ENCODE peak calls at places on chromosomes 13 and 19, in eight cellular contexts. P is tibial nerve, T is pancreas, I is mucosa of descending colon, S is heart right ventricle, W is lower leg skin, F is tibial artery, O is brain microvascular endothelial cell. B is an unnamed sample.

GRCh38 chr13:98691360-98691759 is 61.1 kb downstream of the SLC15A1 start:
- DNase-seq in P (no peak), W (no peak), S (no peak), T (no peak), F (no peak), O (no peak), I (no peak), B (no peak)

GRCh38 chr13:40758811-40759210 is 12.2 kb downstream of the MRPS31 start:
- DNase-seq in T (no peak), S (no peak), F (no peak), P (no peak), O (no peak), I (no peak), W (no peak), B (no peak)

GRCh38 chr19:14775855-14776254 is 2.5 kb downstream of the ADGRE2 start:
- DNase-seq in T (no peak), I (peak; percentile 16), W (peak; percentile 84), P (no peak), F (no peak), S (no peak), O (no peak), B (no peak)

GRCh38 chr19:7360393-7360984 is 11.8 kb downstream of the ARHGEF18 start:
- DNase-seq in W (no peak), T (no peak), O (no peak), P (no peak), S (no peak), F (no peak), I (no peak), B (no peak)

GRCh38 chr19:51901860-51902259 is 3.0 kb downstream of the ZNF649 start:
- DNase-seq in O (no peak), S (no peak), T (no peak), W (no peak), P (no peak), F (no peak), I (no peak), B (no peak)

GRCh38 chr19:13162749-13163608 is 12.8 kb downstream of the IER2 start:
- DNase-seq in I (peak; percentile 99), O (peak; percentile 96), S (peak; percentile 99), T (peak; percentile 99), F (peak; percentile 97), W (peak; percentile 99), P (peak; percentile 91), B (peak; percentile 98)

GRCh38 chr13:32040689-32041088 is 9.1 kb downstream of the FRY start:
- DNase-seq in F (no peak), S (no peak), W (no peak), O (no peak), P (no peak), I (no peak), T (no peak), B (no peak)

GRCh38 chr13:21670006-21670882 is 629 bp upstream of the FGF9 start:
- DNase-seq in O (peak; percentile 13), F (peak; percentile 52), P (no peak), I (peak; percentile 78), W (peak; percentile 91), S (peak; percentile 35), T (peak; percentile 46), B (peak; percentile 61)

GRCh38 chr13:74406439-74406838 is 272.2 kb upstream of the KLF12 start:
- DNase-seq in F (no peak), P (no peak), W (no peak), T (no peak), O (no peak), I (no peak), S (no peak), B (no peak)

GRCh38 chr19:591099-591958 is 1.6 kb downstream of the HCN2 start:
- DNase-seq in O (no peak), S (no peak), I (peak; percentile 41), P (no peak), F (no peak), T (no peak), W (no peak), B (no peak)

GRCh38 chr19:32041681-32042292 is 303.6 kb upstream of the ZNF507 start:
- DNase-seq in O (peak; percentile 10), P (no peak), T (peak; percentile 49), S (peak; percentile 27), I (peak; percentile 49), F (no peak), W (no peak), B (peak; percentile 22)

GRCh38 chr19:38656171-38656981 is 8.9 kb downstream of the ACTN4 start:
- DNase-seq in S (no peak), T (no peak), F (no peak), W (no peak), I (no peak), P (no peak), O (peak; percentile 63), B (no peak)

GRCh38 chr19:28466107-28467045 is 746.6 kb downstream of the UQCRFS1 start:
- DNase-seq in S (peak; percentile 58), T (peak; percentile 68), I (peak; percentile 95), W (peak; percentile 88), P (peak; percentile 26), O (peak; percentile 14), F (peak; percentile 59), B (peak; percentile 74)

GRCh38 chr19:44747739-44748425 is 626 bp upstream of the BCL3 start:
- DNase-seq in I (peak; percentile 83), F (peak; percentile 73), P (no peak), O (no peak), W (peak; percentile 93), S (peak; percentile 69), T (peak; percentile 78), B (peak; percentile 84)

GRCh38 chr19:16678498-16678897 is 17.6 kb downstream of the TMEM38A start:
- DNase-seq in F (no peak), T (no peak), W (no peak), I (no peak), O (no peak), S (no peak), P (no peak), B (no peak)

GRCh38 chr13:75550159-75550567 is 572 bp downstream of the UCHL3 start:
- DNase-seq in O (peak; percentile 83), F (no peak), I (peak; percentile 60), S (peak; percentile 13), P (no peak), T (no peak), W (no peak), B (no peak)

GRCh38 chr13:57253551-57253950 is 86.6 kb downstream of the PRR20E start:
- DNase-seq in F (no peak), W (no peak), I (no peak), S (no peak), P (no peak), O (no peak), T (no peak), B (no peak)

GRCh38 chr19:41746593-41747227 is 8.6 kb upstream of the CEACAM6 start:
- DNase-seq in O (peak; percentile 35), W (peak; percentile 49), F (no peak), S (peak; percentile 7), T (no peak), I (peak; percentile 79), P (no peak), B (no peak)

GRCh38 chr13:47665041-47665440 is 336.0 kb downstream of the SUCLA2 start:
- DNase-seq in S (no peak), T (no peak), I (no peak), P (no peak), F (no peak), O (no peak), W (no peak), B (no peak)

GRCh38 chr13:30394798-30395191 is 27.5 kb upstream of the UBE2L5 start:
- DNase-seq in P (no peak), O (no peak), F (no peak), T (no peak), S (no peak), W (no peak), I (no peak), B (no peak)

GRCh38 chr13:109764474-109765292 is 21.7 kb downstream of the IRS2 start:
- DNase-seq in I (no peak), F (no peak), P (no peak), S (no peak), T (no peak), W (no peak), O (no peak), B (peak; percentile 51)
- TF ChIP-seq CTCF in I (no peak), F (no peak), P (peak; percentile 16), S (peak; percentile 29), T (no peak), W (no peak), O (peak; percentile 62), B (peak; percentile 20)

GRCh38 chr19:18543814-18544475 is 572 bp upstream of the FKBP8 start:
- DNase-seq in P (no peak), W (peak; percentile 89), T (no peak), S (peak; percentile 44), O (peak; percentile 62), F (no peak), I (peak; percentile 88), B (no peak)
- TF ChIP-seq CTCF in P (no peak), W (no peak), T (no peak), S (no peak), O (no peak), F (no peak), I (no peak), B (no peak)

GRCh38 chr19:48899781-48900476 is at the start of gene NUCB1:
- DNase-seq in F (peak; percentile 100), T (peak; percentile 99), P (peak; percentile 99), I (peak; percentile 99), W (peak; percentile 100), O (peak; percentile 99), S (peak; percentile 100), B (peak; percentile 99)
- TF ChIP-seq CTCF in F (no peak), T (peak; percentile 9), P (peak; percentile 58), I (no peak), W (peak; percentile 42), O (peak; percentile 52), S (peak; percentile 37), B (peak; percentile 18)

DNA sequence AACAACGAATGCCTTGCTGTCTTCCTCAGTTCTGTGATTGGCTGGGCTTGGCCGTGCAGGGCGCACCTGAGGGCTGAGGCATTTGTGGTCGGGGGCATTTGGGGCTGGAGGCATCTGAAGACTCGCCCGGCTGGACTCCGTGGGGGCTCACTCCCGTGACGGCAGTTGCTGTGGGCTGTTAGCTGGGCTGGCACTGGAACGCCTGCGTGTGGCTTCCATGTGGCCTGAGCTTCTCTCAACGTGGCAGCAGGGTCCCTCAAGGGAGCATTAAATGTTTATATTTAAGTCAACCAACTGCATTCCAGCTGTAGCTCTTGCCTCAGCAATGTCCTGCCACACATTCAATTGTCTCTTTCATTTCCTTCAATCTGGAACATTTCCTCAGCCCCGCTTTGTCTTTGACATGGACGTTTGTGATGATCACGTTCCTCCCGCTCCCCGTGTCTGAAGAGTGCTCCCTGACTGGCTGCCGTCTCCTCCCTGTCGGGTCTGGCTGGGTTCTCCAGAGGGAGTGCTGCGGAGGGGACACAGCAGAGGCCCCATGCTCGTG is 21.0 kb downstream of the CCDC8 start:
- DNase-seq in S (no peak), P (no peak), T (no peak), I (no peak), F (no peak), W (no peak), O (peak; percentile 25), B (no peak)
- TF ChIP-seq CTCF in S (no peak), P (no peak), T (no peak), I (no peak), F (no peak), W (no peak), O (no peak), B (no peak)

GRCh38 chr13:33606692-33607091 is 211.3 kb upstream of the RFC3 start:
- DNase-seq in T (no peak), O (no peak), P (no peak), I (no peak), F (no peak), W (no peak), S (no peak), B (no peak)
- TF ChIP-seq CTCF in T (no peak), O (peak; percentile 40), P (no peak), I (no peak), F (no peak), W (no peak), S (peak; percentile 34), B (no peak)

GRCh38 chr19:10758978-10759377 is 41.1 kb downstream of the DNM2 start:
- DNase-seq in W (no peak), I (no peak), F (no peak), S (no peak), O (no peak), T (no peak), P (no peak), B (no peak)
- TF ChIP-seq CTCF in W (no peak), I (no peak), F (no peak), S (no peak), O (no peak), T (no peak), P (no peak), B (no peak)